ENCODE peak calls at places on chromosomes 12 and 14, in seven cellular contexts. D is mesothelial cell of epicardium, X is choroid plexus epithelial cell, B is tibial artery, H is right lobe of liver, N is nephron progenitor cell, K is lower leg skin. G is an unnamed sample.

GRCh38 chr12:52824741-52825410 is 9.2 kb downstream of the KRT79 start:
- DNase-seq in D (no peak), X (no peak), B (no peak), H (no peak), N (no peak), K (no peak), G (no peak)

GRCh38 chr14:21704340-21704737 is 30.7 kb upstream of the OR4E1 start:
- DNase-seq in D (no peak), X (no peak), B (no peak), H (no peak), N (no peak), K (no peak), G (no peak)

GRCh38 chr12:109961612-109962011 is 34.6 kb downstream of the GIT2 start:
- DNase-seq in D (no peak), X (no peak), B (no peak), H (no peak), N (no peak), K (no peak), G (no peak)

GRCh38 chr12:128974881-128975280 is 121.6 kb downstream of the GLT1D1 start:
- DNase-seq in D (no peak), X (no peak), B (no peak), H (peak), N (no peak), K (no peak), G (no peak)

GRCh38 chr12:105740970-105741725 is 397.6 kb downstream of the NUAK1 start:
- DNase-seq in D (no peak), X (peak), B (peak), H (peak), N (no peak), K (no peak), G (peak)

GRCh38 chr12:54657048-54657696 is 9.0 kb upstream of the DCD start:
- DNase-seq in D (no peak), X (peak), B (no peak), H (no peak), N (no peak), K (no peak), G (no peak)

GRCh38 chr12:2008677-2009076 is 4.4 kb upstream of the DCP1B start:
- DNase-seq in D (no peak), X (peak), B (no peak), H (no peak), N (no peak), K (no peak), G (no peak)

GRCh38 chr12:124824195-124824594 is 39.5 kb downstream of the SCARB1 start:
- DNase-seq in D (no peak), X (no peak), B (no peak), H (peak), N (no peak), K (no peak), G (no peak)

GRCh38 chr12:45879363-45879895 is 110.9 kb downstream of the SCAF11 start:
- DNase-seq in D (no peak), X (no peak), B (no peak), H (no peak), N (no peak), K (no peak), G (no peak)

GRCh38 chr12:75814856-75815754 is 216.5 kb downstream of the PHLDA1 start:
- DNase-seq in D (no peak), X (peak), B (no peak), H (no peak), N (no peak), K (no peak), G (peak)

GRCh38 chr12:124919646-124920352 is 5.3 kb upstream of the UBC start:
- DNase-seq in D (no peak), X (peak), B (no peak), H (no peak), N (no peak), K (no peak), G (no peak)

GRCh38 chr14:59067135-59067894 is 121.2 kb upstream of the DAAM1 start:
- DNase-seq in D (no peak), X (no peak), B (no peak), H (no peak), N (no peak), K (no peak), G (no peak)

GRCh38 chr12:49622501-49623141 is 740 bp upstream of the PRPF40B start:
- DNase-seq in D (no peak), X (peak), B (no peak), H (peak), N (peak), K (peak), G (peak)

GRCh38 chr12:64532734-64533351 is 77.5 kb upstream of the RASSF3 start:
- DNase-seq in D (no peak), X (no peak), B (no peak), H (no peak), N (no peak), K (peak), G (no peak)

GRCh38 chr14:74733241-74733640 is 20.3 kb downstream of the FCF1 start:
- DNase-seq in D (no peak), X (no peak), B (no peak), H (no peak), N (no peak), K (no peak), G (no peak)

GRCh38 chr12:15749937-15750336 is 39.3 kb downstream of the EPS8 start:
- DNase-seq in D (no peak), X (no peak), B (no peak), H (no peak), N (no peak), K (no peak), G (no peak)

GRCh38 chr12:92094751-92095161 is 50.9 kb downstream of the BTG1 start:
- DNase-seq in D (no peak), X (peak), B (no peak), H (peak), N (no peak), K (no peak), G (no peak)
- TF ChIP-seq CTCF in D (no peak), X (peak), B (no peak), H (no peak), N (no peak), K (no peak), G (no peak)

GRCh38 chr14:52875707-52876106 is 75.1 kb downstream of the FERMT2 start:
- DNase-seq in D (no peak), X (no peak), B (no peak), H (no peak), N (no peak), K (no peak), G (no peak)
- TF ChIP-seq CTCF in D (no peak), X (no peak), B (no peak), H (no peak), N (no peak), K (no peak), G (no peak)

GRCh38 chr12:106914796-106915634 is 40.7 kb upstream of the TMEM263 start:
- DNase-seq in D (no peak), X (no peak), B (no peak), H (no peak), N (no peak), K (no peak), G (no peak)

GRCh38 chr12:106917503-106917902 is 38.2 kb upstream of the TMEM263 start:
- DNase-seq in D (no peak), X (no peak), B (no peak), H (no peak), N (peak), K (no peak), G (no peak)

GRCh38 chr12:106915635-106916026 is 40.1 kb upstream of the TMEM263 start:
- DNase-seq in D (no peak), X (no peak), B (no peak), H (no peak), N (no peak), K (no peak), G (no peak)

GRCh38 chr12:106919910-106920544 is 35.7 kb upstream of the TMEM263 start:
- DNase-seq in D (no peak), X (peak), B (no peak), H (no peak), N (peak), K (no peak), G (peak)

DNA sequence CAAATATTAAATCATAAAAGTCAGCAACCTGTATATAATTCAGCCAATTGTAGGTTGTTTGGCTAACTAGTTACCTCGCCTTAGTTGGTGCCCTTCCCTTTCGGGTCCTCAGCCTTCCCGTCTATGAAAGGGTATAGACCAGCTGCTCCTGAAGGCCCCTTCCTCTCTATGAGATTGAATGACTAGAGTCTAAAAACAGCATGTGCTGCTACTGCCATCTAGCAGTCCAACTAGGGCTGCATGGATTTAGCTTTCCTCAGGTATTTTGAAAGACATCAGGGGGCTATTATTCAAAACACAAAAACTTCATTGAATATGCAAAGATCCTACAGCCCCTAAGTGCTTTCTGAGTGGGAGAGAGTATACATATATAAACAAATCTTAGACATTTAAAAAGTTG is 37.0 kb upstream of the TMEM263 start:
- DNase-seq in D (no peak), X (peak), B (no peak), H (no peak), N (peak), K (no peak), G (peak)
- TF ChIP-seq CTCF in D (no peak), X (peak), B (no peak), H (peak), N (peak), K (no peak), G (peak)

GRCh38 chr12:57142121-57142520 is 5.3 kb downstream of the LRP1-AS start:
- DNase-seq in D (no peak), X (no peak), B (no peak), H (no peak), N (no peak), K (no peak), G (no peak)
- TF ChIP-seq CTCF in D (no peak), X (no peak), B (no peak), H (no peak), N (no peak), K (no peak), G (no peak)

DNA sequence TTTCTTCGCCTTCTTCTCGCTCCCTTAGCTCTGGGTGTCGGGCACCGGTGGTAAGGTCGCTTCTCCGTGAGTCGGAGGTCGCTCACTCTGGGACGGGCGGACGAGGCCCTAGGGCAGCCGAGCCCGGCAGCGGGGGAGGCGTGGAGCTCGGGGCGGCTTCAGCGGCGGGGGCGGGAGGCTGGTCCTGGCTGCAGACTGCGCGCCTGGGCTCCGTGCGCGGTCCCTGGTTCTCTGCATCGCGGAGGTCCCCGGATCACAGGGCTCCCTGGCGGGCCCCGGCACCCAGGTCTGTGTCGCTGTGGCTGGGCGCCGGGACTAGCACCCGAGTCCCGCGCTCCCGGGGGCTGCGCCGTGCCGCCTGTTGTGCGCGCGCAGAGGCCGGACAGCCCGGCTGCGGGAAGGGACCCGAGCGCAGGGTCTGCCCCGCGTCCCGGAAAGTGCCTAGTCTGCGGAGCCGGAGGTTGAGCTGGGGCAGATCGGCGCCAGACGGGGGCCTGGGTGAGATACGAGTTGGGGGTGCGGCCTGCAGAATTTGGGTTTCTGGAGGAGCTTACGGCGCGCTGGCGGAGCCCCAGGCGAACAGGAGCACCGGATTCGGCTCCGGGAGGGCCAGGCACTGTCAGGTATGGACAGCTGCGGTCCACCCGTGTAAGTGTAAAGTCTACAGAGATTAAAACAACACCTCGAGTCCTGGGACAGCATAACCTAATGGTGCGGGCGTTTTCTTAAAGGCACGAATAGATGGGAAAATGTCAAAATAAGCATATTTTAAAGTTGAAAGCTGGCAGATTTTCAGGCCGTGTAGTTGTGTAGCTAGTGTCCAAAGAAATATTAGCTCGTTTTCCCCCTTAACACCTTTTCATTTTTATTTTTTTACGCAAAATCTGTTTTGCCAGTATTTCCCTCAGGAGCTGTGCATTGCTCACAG is 722 bp downstream of the FRMD6 start:
- DNase-seq in D (no peak), X (no peak), B (peak), H (peak), N (no peak), K (peak), G (peak)
- TF ChIP-seq CTCF in D (no peak), X (no peak), B (no peak), H (no peak), N (no peak), K (no peak), G (no peak)

G was measured in BE2C.